ENCODE peak calls at places on chromosomes 3 and 15, in eight cellular contexts. U is stomach, C is body of pancreas, J is GM23338, X is K562, Z is breast epithelium, N is aorta, I is tibial artery. Y is an unnamed sample.

GRCh38 chr3:178044320-178044719 is 491.9 kb upstream of the KCNMB2 start:
- DNase-seq in N (no peak), U (no peak), J (no peak), X (no peak), Z (no peak), I (no peak), C (no peak), Y (no peak)

GRCh38 chr3:86547697-86548096 is 443.3 kb downstream of the VGLL3 start:
- DNase-seq in N (no peak), Z (no peak), U (no peak), J (peak; percentile 93), I (no peak), X (no peak), C (no peak), Y (no peak)

GRCh38 chr15:71448688-71449114 is 333.4 kb downstream of the THSD4 start:
- DNase-seq in Z (no peak), U (peak; percentile 60), X (peak; percentile 32), N (no peak), I (no peak), J (peak; percentile 79), C (peak; percentile 67), Y (no peak)

GRCh38 chr15:88894819-88895767 is at the start of gene HAPLN3:
- DNase-seq in C (no peak), J (peak; percentile 83), I (peak; percentile 82), U (peak; percentile 49), X (no peak), N (peak; percentile 88), Z (no peak), Y (peak; percentile 49)

GRCh38 chr15:38130739-38131498 is 121.7 kb upstream of the SPRED1 start:
- DNase-seq in I (peak; percentile 90), J (peak; percentile 28), Z (peak; percentile 58), N (peak; percentile 88), X (no peak), C (peak; percentile 52), U (peak; percentile 49), Y (no peak)

GRCh38 chr3:8984081-8984480 is 20.8 kb upstream of the RAD18 start:
- DNase-seq in X (no peak), U (no peak), J (no peak), Z (no peak), C (no peak), I (no peak), N (no peak), Y (no peak)

GRCh38 chr15:74428442-74428787 is 5.3 kb downstream of the SEMA7A start:
- DNase-seq in U (no peak), J (no peak), N (no peak), C (no peak), I (no peak), Z (no peak), X (no peak), Y (no peak)

GRCh38 chr3:15148614-15149013 is 49.7 kb upstream of the RBSN start:
- DNase-seq in J (peak; percentile 88), Z (no peak), U (no peak), C (peak; percentile 51), I (no peak), N (no peak), X (peak; percentile 62), Y (no peak)

GRCh38 chr15:48946088-48946839 is 17.5 kb downstream of the SHC4 start:
- DNase-seq in J (no peak), X (peak; percentile 15), Z (no peak), C (no peak), I (no peak), U (no peak), N (no peak), Y (no peak)

GRCh38 chr3:195806211-195806915 is 5.4 kb downstream of the MUC4 start:
- DNase-seq in U (no peak), N (peak; percentile 51), J (peak; percentile 96), I (no peak), Z (peak; percentile 43), X (no peak), C (no peak), Y (no peak)

GRCh38 chr15:85141601-85142185 is 160.0 kb downstream of the PDE8A start:
- DNase-seq in Z (no peak), J (no peak), I (no peak), C (no peak), X (no peak), N (no peak), U (no peak), Y (no peak)

GRCh38 chr3:65030847-65031463 is 343.2 kb upstream of the ADAMTS9 start:
- DNase-seq in Z (no peak), I (no peak), J (no peak), N (no peak), X (peak; percentile 61), C (no peak), U (no peak), Y (no peak)

GRCh38 chr15:52261026-52261425 is 34.6 kb downstream of the MYO5C start:
- DNase-seq in J (no peak), X (no peak), C (no peak), U (no peak), N (no peak), Z (no peak), I (no peak), Y (no peak)

GRCh38 chr3:21433751-21434150 is 317.3 kb downstream of the ZNF385D start:
- DNase-seq in U (no peak), J (no peak), I (no peak), X (no peak), C (no peak), N (no peak), Z (no peak), Y (no peak)

GRCh38 chr3:129608087-129608935 is 1.8 kb upstream of the PLXND1 start:
- DNase-seq in X (no peak), J (peak; percentile 78), Z (no peak), U (no peak), I (no peak), N (no peak), C (peak; percentile 13), Y (no peak)

GRCh38 chr15:89975482-89976291 is 25.4 kb upstream of the ZNF710 start:
- DNase-seq in C (no peak), J (no peak), I (no peak), X (no peak), U (no peak), N (no peak), Z (no peak), Y (no peak)

GRCh38 chr3:134327594-134327975 is 46.7 kb downstream of the AMOTL2 start:
- DNase-seq in Z (no peak), J (no peak), I (no peak), U (no peak), N (peak; percentile 39), X (no peak), C (no peak), Y (no peak)

GRCh38 chr3:134328846-134329245 is 45.4 kb downstream of the AMOTL2 start:
- DNase-seq in U (no peak), C (no peak), Z (no peak), X (no peak), N (peak; percentile 8), I (peak; percentile 5), J (no peak), Y (no peak)

GRCh38 chr3:134326126-134326525 is 48.1 kb downstream of the AMOTL2 start:
- DNase-seq in J (peak; percentile 56), N (peak; percentile 67), X (no peak), C (no peak), U (no peak), Z (peak; percentile 35), I (no peak), Y (no peak)

GRCh38 chr3:134326760-134327593 is 47.3 kb downstream of the AMOTL2 start:
- DNase-seq in U (no peak), Z (peak; percentile 45), X (no peak), N (peak; percentile 80), C (peak; percentile 60), I (peak; percentile 88), J (peak; percentile 97), Y (no peak)

DNA sequence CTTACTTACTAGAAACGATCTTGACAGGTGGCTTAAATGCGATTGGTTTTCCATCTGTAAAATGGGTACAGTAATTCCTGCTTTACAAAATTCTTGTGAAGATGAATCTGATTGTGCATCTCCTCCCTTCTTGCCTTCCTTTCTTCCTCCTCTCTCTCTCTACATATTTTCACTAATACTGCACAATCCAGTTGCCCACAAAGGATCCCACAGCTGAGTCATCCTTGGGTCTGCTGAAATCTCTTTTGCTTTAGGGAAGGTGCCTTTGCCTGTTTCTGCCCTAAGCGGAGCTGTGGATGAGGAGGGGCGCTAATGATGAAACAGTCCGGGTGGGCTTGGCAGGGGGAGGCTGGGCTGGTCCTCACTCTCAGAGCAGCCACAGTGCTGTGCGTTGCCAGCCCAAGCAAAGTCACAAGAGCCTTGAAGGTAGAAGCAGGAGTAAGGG is 46.1 kb downstream of the AMOTL2 start:
- DNase-seq in N (peak; percentile 76), I (peak; percentile 73), X (no peak), C (no peak), Z (peak; percentile 37), J (no peak), U (no peak), Y (no peak)
- H3K4me1 ChIP-seq in N (peaks cover 4% of the 10 kb centered on the region), I (peaks cover 12% of the 10 kb centered on the region), X (no peaks in the 10 kb centered on the region), C (peaks cover 37% of the 10 kb centered on the region), Z (peaks cover 5% of the 10 kb centered on the region), J (peaks cover 50% of the 10 kb centered on the region), U (peaks cover 60% of the 10 kb centered on the region), Y (no peaks in the 10 kb centered on the region)

DNA sequence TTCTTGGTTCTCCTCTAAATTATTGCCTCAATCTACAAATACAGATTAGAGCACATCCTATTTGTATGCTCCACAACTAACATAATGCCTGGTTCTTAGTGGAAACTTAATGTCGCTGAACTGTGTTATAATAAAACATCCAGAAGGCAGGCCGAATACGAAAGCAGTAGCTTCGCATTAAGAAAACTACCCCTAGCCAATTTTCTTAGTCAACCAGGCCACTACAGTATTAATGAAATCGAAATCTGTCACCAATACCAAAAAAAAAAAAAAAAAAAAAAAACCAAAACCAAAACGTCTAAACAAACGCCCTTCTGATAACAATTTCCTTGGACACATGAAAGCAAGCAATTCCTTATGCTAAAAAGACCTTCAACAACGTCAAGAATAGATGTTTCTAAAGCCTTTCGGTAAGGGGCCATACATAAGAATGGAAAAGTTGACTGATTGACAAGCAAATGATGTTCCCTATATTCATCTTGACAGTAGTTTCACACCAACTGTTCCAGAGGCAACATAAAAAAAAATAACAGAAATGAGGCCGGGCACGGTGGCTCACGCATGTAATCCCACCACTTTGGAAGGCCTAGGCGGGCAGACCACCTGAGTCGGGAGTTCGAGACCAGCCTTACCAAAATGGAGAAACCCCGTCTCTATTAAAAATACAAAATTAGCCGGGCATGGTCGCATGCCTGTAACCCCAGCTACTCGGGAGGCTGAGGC is 1.3 kb downstream of the DENND6A start:
- DNase-seq in I (no peak), X (no peak), C (no peak), U (no peak), Z (no peak), N (no peak), J (peak; percentile 7), Y (no peak)
- H3K27ac ChIP-seq in I (peak overlapping the region; percentile 96), X (peak overlapping the region; percentile 95), C (no peak overlapping the region), U (peak overlapping the region; percentile 99), Z (peak overlapping the region; percentile 98), N (no peak overlapping the region), J (peak overlapping the region; percentile 76), Y (peak overlapping the region; percentile 87)

GRCh38 chr15:78284758-78285157 is 14.7 kb downstream of the SKIC8 start:
- DNase-seq in X (no peak), N (no peak), I (no peak), U (no peak), Z (no peak), J (no peak), C (no peak), Y (no peak)
- H3K36me3 ChIP-seq in X (peaks cover 98% of the 10 kb centered on the region), N (peaks cover 7% of the 10 kb centered on the region), I (peaks cover 86% of the 10 kb centered on the region), U (peaks cover 55% of the 10 kb centered on the region), Z (no peaks in the 10 kb centered on the region), J (peaks cover 10% of the 10 kb centered on the region), C (no peaks in the 10 kb centered on the region), Y (peaks cover 10% of the 10 kb centered on the region)

DNA sequence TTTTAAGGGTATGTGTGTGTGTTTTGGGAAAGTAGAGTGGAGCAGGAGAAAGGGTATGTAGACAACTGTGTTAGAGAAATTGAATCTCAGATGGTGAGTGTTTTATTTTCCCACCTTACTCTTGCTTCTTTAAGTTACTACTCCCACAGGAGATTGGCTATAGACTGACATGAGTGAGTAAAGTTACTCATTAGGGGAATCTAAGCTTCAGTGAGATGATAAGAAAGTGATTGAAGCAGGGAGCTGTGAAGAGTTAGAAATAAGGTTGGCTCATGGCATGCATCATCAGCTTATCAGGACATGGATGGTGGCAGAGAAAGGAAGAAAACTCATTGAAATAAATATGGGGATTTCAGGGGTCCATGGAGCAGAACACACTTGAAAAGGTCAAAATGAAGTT is 88.9 kb downstream of the MBNL1 start:
- DNase-seq in J (no peak), X (no peak), I (no peak), Z (no peak), C (no peak), U (no peak), N (no peak), Y (no peak)
- H3K4me1 ChIP-seq in J (peaks cover 13% of the 10 kb centered on the region), X (no peaks in the 10 kb centered on the region), I (no peaks in the 10 kb centered on the region), Z (no peaks in the 10 kb centered on the region), C (peaks cover 12% of the 10 kb centered on the region), U (peaks cover 60% of the 10 kb centered on the region), N (no peaks in the 10 kb centered on the region), Y (peaks cover 23% of the 10 kb centered on the region)